ENCODE peak calls at places on chromosome 15, in seven cellular contexts. J is CD8-positive, alpha-beta T cell; W is aorta; V is Peyer's patch; I is GM12878; Z is GM23248; T is mesenchymal stem cell. U is an unnamed sample.

GRCh38 chr15:52737720-52738119 is 52.4 kb downstream of the ONECUT1 start:
- DNase-seq in T (no peak), Z (peak), V (no peak), W (no peak), J (no peak), I (no peak), U (no peak)

GRCh38 chr15:68479406-68479805 is 47.4 kb upstream of the ITGA11 start:
- DNase-seq in Z (peak), J (no peak), V (no peak), W (peak), T (peak), I (no peak), U (no peak)

GRCh38 chr15:68354923-68355322 is 77.0 kb downstream of the ITGA11 start:
- DNase-seq in I (no peak), J (no peak), W (no peak), Z (peak), T (peak), V (no peak), U (no peak)

GRCh38 chr15:101578443-101578894 is 73.7 kb downstream of the TM2D3 start:
- DNase-seq in Z (peak), J (no peak), V (peak), I (no peak), W (no peak), T (peak), U (peak)

GRCh38 chr15:57440799-57441198 is 64.5 kb downstream of the CGNL1 start:
- DNase-seq in I (no peak), J (no peak), W (no peak), V (no peak), T (peak), Z (peak), U (no peak)

GRCh38 chr15:49865925-49866757 is 245.3 kb downstream of the DTWD1 start:
- DNase-seq in W (no peak), T (no peak), Z (peak), I (no peak), V (no peak), J (no peak), U (no peak)

GRCh38 chr15:76011611-76012010 is 613 bp downstream of the NRG4 start:
- DNase-seq in V (no peak), I (no peak), J (no peak), Z (no peak), T (no peak), W (no peak), U (no peak)

GRCh38 chr15:38879909-38880471 is 315.4 kb upstream of the RASGRP1 start:
- DNase-seq in Z (peak), V (no peak), I (no peak), J (no peak), T (no peak), W (no peak), U (no peak)

GRCh38 chr15:52466134-52466701 is 62.5 kb downstream of the MYO5A start:
- DNase-seq in J (no peak), W (peak), T (no peak), I (peak), Z (peak), V (no peak), U (peak)

GRCh38 chr15:74823324-74823723 is 3.1 kb upstream of the CPLX3 start:
- DNase-seq in I (no peak), W (no peak), T (no peak), J (no peak), V (no peak), Z (no peak), U (peak)

GRCh38 chr15:37536967-37537624 is 397.3 kb upstream of the TMCO5A start:
- DNase-seq in T (peak), Z (no peak), J (no peak), V (no peak), W (no peak), I (no peak), U (no peak)

GRCh38 chr15:74716647-74717046 is 8.7 kb downstream of the CYP1A1 start:
- DNase-seq in T (no peak), Z (no peak), W (no peak), J (no peak), I (no peak), V (no peak), U (no peak)

GRCh38 chr15:51759557-51760070 is 8.2 kb downstream of the TMOD2 start:
- DNase-seq in Z (peak), T (peak), V (no peak), W (peak), I (no peak), J (no peak), U (peak)

GRCh38 chr15:71687902-71688508 is 122.3 kb upstream of the NR2E3 start:
- DNase-seq in Z (peak), W (no peak), I (no peak), V (no peak), J (no peak), T (no peak), U (no peak)

GRCh38 chr15:69389426-69389825 is 24.7 kb upstream of the KIF23 start:
- DNase-seq in T (no peak), I (no peak), V (no peak), Z (no peak), J (no peak), W (no peak), U (no peak)

GRCh38 chr15:88849376-88850122 is 45.8 kb downstream of the HAPLN3 start:
- DNase-seq in J (no peak), V (no peak), W (no peak), I (no peak), Z (no peak), T (peak), U (no peak)

GRCh38 chr15:45457641-45458539 is 64.7 kb downstream of the SLC30A4 start:
- DNase-seq in T (peak), I (peak), J (peak), Z (peak), W (peak), V (no peak), U (peak)

GRCh38 chr15:89409184-89409992 is 74.8 kb upstream of the POLG start:
- DNase-seq in Z (no peak), V (no peak), W (no peak), I (no peak), T (no peak), J (no peak), U (no peak)

GRCh38 chr15:37902126-37902525 is 32.3 kb upstream of the TMCO5A start:
- DNase-seq in Z (no peak), W (no peak), T (no peak), V (no peak), J (no peak), I (no peak), U (no peak)

GRCh38 chr15:70741107-70741511 is 22.2 kb downstream of the UACA start:
- DNase-seq in V (no peak), I (no peak), W (peak), J (no peak), Z (peak), T (peak), U (no peak)

GRCh38 chr15:48330045-48330840 is 986 bp upstream of the DUT start:
- DNase-seq in T (peak), W (no peak), J (no peak), V (no peak), I (no peak), Z (peak), U (no peak)

GRCh38 chr15:72182244-72182643 is 15.3 kb downstream of the GRAMD2A start:
- DNase-seq in W (no peak), T (no peak), V (no peak), J (no peak), Z (no peak), I (no peak), U (no peak)

GRCh38 chr15:38536201-38536676 is 28.4 kb downstream of the RASGRP1 start:
- DNase-seq in I (no peak), W (peak), V (no peak), J (no peak), T (peak), Z (peak), U (no peak)

GRCh38 chr15:69607101-69607500 is 154.5 kb downstream of the RPLP1 start:
- DNase-seq in W (peak), Z (no peak), J (no peak), V (no peak), T (no peak), I (no peak), U (no peak)

GRCh38 chr15:50944692-50945091 is 36.2 kb downstream of the AP4E1 start:
- DNase-seq in W (no peak), J (no peak), V (no peak), Z (peak), T (no peak), I (no peak), U (no peak)

GRCh38 chr15:89130194-89130593 is 41.9 kb downstream of the ABHD2 start:
- DNase-seq in T (no peak), Z (no peak), J (peak), V (no peak), W (no peak), I (no peak), U (no peak)

GRCh38 chr15:42084465-42085235 is 9.7 kb downstream of the PLA2G4D start:
- DNase-seq in I (no peak), T (peak), W (peak), V (peak), J (peak), Z (peak), U (peak)

GRCh38 chr15:29870495-29871151 is 48.4 kb upstream of the TJP1 start:
- DNase-seq in I (no peak), J (no peak), Z (no peak), V (no peak), W (no peak), T (peak), U (no peak)

GRCh38 chr15:88635343-88635742 is 3.5 kb upstream of the ISG20 start:
- DNase-seq in W (no peak), Z (no peak), I (no peak), V (no peak), T (peak), J (peak), U (no peak)

GRCh38 chr15:67019886-67020520 is 45.4 kb upstream of the SMAD3 start:
- DNase-seq in T (no peak), J (no peak), Z (no peak), W (no peak), I (no peak), V (no peak), U (peak)

GRCh38 chr15:75350601-75351331 is 3.9 kb downstream of the NEIL1 start:
- DNase-seq in V (no peak), T (no peak), I (no peak), W (no peak), Z (no peak), J (no peak), U (no peak)

GRCh38 chr15:34160735-34161134 is 49.2 kb downstream of the KATNBL1 start:
- DNase-seq in T (no peak), I (no peak), Z (no peak), W (no peak), J (no peak), V (no peak), U (no peak)

GRCh38 chr15:75599396-75599795 is 20.3 kb upstream of the PTPN9 start:
- DNase-seq in Z (no peak), V (no peak), J (no peak), T (peak), I (no peak), W (no peak), U (no peak)

GRCh38 chr15:69059170-69059943 is 44.9 kb downstream of the NOX5 start:
- DNase-seq in I (peak), W (peak), T (peak), Z (peak), J (peak), V (peak), U (peak)

GRCh38 chr15:28260722-28261121 is 61.3 kb downstream of the HERC2 start:
- DNase-seq in I (no peak), V (no peak), W (no peak), J (no peak), T (no peak), Z (no peak), U (no peak)

GRCh38 chr15:95843241-95843851 is 487.2 kb upstream of the NR2F2 start:
- DNase-seq in V (no peak), Z (peak), W (no peak), T (peak), I (no peak), J (no peak), U (no peak)

GRCh38 chr15:78316211-78317077 is 17.0 kb upstream of the SKIC8 start:
- DNase-seq in V (peak), W (peak), T (no peak), I (no peak), J (no peak), Z (no peak), U (no peak)
- H3K27ac ChIP-seq in V (no peak), W (no peak), T (no peak), I (no peak), J (no peak), Z (no peak), U (no peak)

GRCh38 chr15:99433026-99433756 is 132.6 kb upstream of the MEF2A start:
- DNase-seq in T (no peak), W (peak), I (no peak), V (peak), Z (peak), J (no peak), U (no peak)
- H3K27ac ChIP-seq in T (no peak), W (no peak), I (no peak), V (peak), Z (no peak), J (peak), U (no peak)

GRCh38 chr15:93454788-93455187 is 365.8 kb upstream of the RGMA start:
- DNase-seq in V (no peak), Z (no peak), J (no peak), T (no peak), I (no peak), W (no peak), U (no peak)

GRCh38 chr15:93449798-93450197 is 360.8 kb upstream of the RGMA start:
- DNase-seq in V (no peak), J (no peak), Z (no peak), I (no peak), W (no peak), T (no peak), U (peak)

GRCh38 chr15:93451822-93452221 is 362.8 kb upstream of the RGMA start:
- DNase-seq in T (no peak), J (no peak), Z (no peak), W (no peak), I (no peak), V (no peak), U (peak)

GRCh38 chr15:93451265-93451664 is 362.3 kb upstream of the RGMA start:
- DNase-seq in J (no peak), T (no peak), Z (no peak), W (no peak), I (no peak), V (no peak), U (peak)

GRCh38 chr15:93452537-93453211 is 363.7 kb upstream of the RGMA start:
- DNase-seq in J (no peak), Z (no peak), W (no peak), V (no peak), T (no peak), I (no peak), U (peak)
- H3K27ac ChIP-seq in J (no peak), Z (no peak), W (no peak), V (no peak), T (no peak), I (no peak), U (no peak)

GRCh38 chr15:87394676-87395075 is 861.9 kb downstream of the NTRK3 start:
- DNase-seq in Z (no peak), I (no peak), J (no peak), V (no peak), W (no peak), T (no peak), U (no peak)
- H3K27ac ChIP-seq in Z (no peak), I (no peak), J (no peak), V (no peak), W (no peak), T (no peak), U (no peak)

GRCh38 chr15:90650956-90651689 is 66.0 kb upstream of the BLM start:
- DNase-seq in Z (no peak), V (no peak), I (no peak), W (no peak), T (no peak), J (no peak), U (peak)
- H3K27ac ChIP-seq in Z (no peak), V (no peak), I (no peak), W (no peak), T (no peak), J (no peak), U (no peak)

DNA sequence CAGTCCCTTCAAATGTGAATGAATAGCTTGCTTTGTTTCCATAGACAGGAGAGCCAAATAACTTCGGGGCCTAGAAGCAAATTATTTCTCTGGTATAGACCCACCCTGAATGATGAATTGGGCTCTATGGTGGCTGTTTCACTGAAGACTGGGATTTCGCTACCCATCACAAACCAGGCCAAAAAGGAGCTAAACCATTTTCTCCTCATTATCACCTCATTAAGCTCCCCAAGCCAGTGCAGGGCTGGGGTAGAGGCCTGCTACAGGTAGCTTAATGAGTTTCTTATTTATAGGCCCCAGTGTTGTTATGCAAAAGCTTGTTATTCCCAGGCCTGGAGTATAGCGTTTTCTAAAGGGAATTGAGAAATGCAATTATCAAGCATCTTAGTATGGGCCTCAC is 494.2 kb upstream of the DPH6 start:
- DNase-seq in T (no peak), Z (no peak), W (no peak), V (no peak), J (no peak), I (no peak), U (no peak)
- H3K27ac ChIP-seq in T (no peak), Z (no peak), W (no peak), V (no peak), J (no peak), I (no peak), U (no peak)

GRCh38 chr15:40045572-40046217 is 6.7 kb upstream of the SRP14 start:
- DNase-seq in V (no peak), W (no peak), T (no peak), I (no peak), Z (no peak), J (no peak), U (peak)
- H3K27ac ChIP-seq in V (peak), W (no peak), T (peak), I (peak), Z (no peak), J (no peak), U (no peak)

GRCh38 chr15:98844261-98844660 is 163.3 kb downstream of the PGPEP1L start:
- DNase-seq in I (no peak), T (no peak), Z (no peak), V (no peak), W (no peak), J (no peak), U (no peak)
- H3K27ac ChIP-seq in I (no peak), T (no peak), Z (no peak), V (no peak), W (no peak), J (no peak), U (no peak)

DNA sequence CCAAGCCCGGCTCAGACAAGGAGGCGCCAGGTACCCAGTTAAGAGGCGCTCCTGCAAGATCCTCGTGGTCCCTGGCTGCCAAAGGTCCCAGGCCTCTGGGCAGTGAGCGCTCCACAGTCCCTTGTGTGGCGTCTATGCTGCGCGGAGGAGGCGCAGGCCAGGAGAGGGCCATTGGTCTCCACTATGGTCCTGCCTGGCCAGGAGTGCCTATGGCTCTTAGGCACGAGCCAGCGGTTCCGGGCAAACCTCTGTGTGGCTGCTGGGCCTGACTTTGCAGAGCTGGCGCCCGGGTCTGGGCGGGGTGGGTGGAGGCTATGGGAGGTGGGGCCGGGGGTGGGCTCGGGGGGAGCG is 660 bp upstream of the ADAMTSL3 start:
- DNase-seq in I (no peak), Z (no peak), W (no peak), J (no peak), T (no peak), V (no peak), U (no peak)
- H3K27ac ChIP-seq in I (no peak), Z (no peak), W (peak), J (no peak), T (no peak), V (peak), U (no peak)